ENCODE peak calls at places on chromosomes 11 and 22, in nine cellular contexts. U is GM23338, T is IMR-90, Y is HCT116, V is hepatocyte, F is neural progenitor cell, J is SK-N-SH, X is MM.1S, W is HepG2. R is an unnamed sample. For H4K20me1, the result is how much of the 10 kb centered on the place peaks cover.

GRCh38 chr11:96149743-96150555 is 193.0 kb downstream of the MAML2 start:
- DNase-seq in J (no peak), V (peak), X (no peak), W (peak), F (no peak), U (no peak), Y (no peak), T (peak), R (peak)

GRCh38 chr11:103079833-103080232 is 12.1 kb downstream of the DCUN1D5 start:
- DNase-seq in T (peak), Y (no peak), U (no peak), J (no peak), V (no peak), W (no peak), X (no peak), F (no peak), R (no peak)

GRCh38 chr11:45688472-45689033 is 23.1 kb upstream of the CHST1 start:
- DNase-seq in U (no peak), F (no peak), X (no peak), J (peak), V (no peak), Y (no peak), T (no peak), W (no peak), R (no peak)

GRCh38 chr22:42270178-42270511 is 308 bp downstream of the TCF20 start:
- DNase-seq in T (no peak), X (no peak), F (no peak), V (no peak), J (no peak), Y (peak), U (peak), W (no peak), R (peak)

GRCh38 chr11:126716456-126717083 is 284.0 kb downstream of the KIRREL3 start:
- DNase-seq in X (peak), J (peak), T (peak), Y (peak), U (peak), V (peak), W (peak), F (peak), R (no peak)

GRCh38 chr22:45450931-45451651 is 37.6 kb downstream of the RIBC2 start:
- DNase-seq in W (no peak), X (no peak), U (no peak), V (peak), T (peak), J (no peak), Y (no peak), F (no peak), R (no peak)

GRCh38 chr22:43886231-43886630 is 5.6 kb downstream of the PNPLA5 start:
- DNase-seq in W (no peak), T (no peak), F (no peak), V (no peak), J (no peak), Y (no peak), U (no peak), X (no peak), R (no peak)

GRCh38 chr11:16669799-16670415 is 68.5 kb upstream of the C11orf58 start:
- DNase-seq in U (peak), X (no peak), V (peak), W (peak), F (no peak), J (no peak), Y (peak), T (peak), R (peak)

GRCh38 chr11:134823970-134824369 is 411.9 kb upstream of the B3GAT1 start:
- DNase-seq in T (no peak), U (no peak), J (no peak), X (no peak), W (no peak), F (no peak), V (no peak), Y (no peak), R (no peak)

GRCh38 chr22:28015676-28016601 is 96.9 kb upstream of the PITPNB start:
- DNase-seq in Y (no peak), W (no peak), X (no peak), T (no peak), F (peak), V (no peak), U (no peak), J (peak), R (no peak)

GRCh38 chr11:130623909-130624668 is 175.6 kb downstream of the ADAMTS15 start:
- DNase-seq in V (peak), J (no peak), F (no peak), T (peak), Y (no peak), X (no peak), W (no peak), U (no peak), R (no peak)

GRCh38 chr11:128552783-128553661 is 34.3 kb downstream of the ETS1 start:
- DNase-seq in W (no peak), V (peak), U (no peak), Y (no peak), T (peak), X (no peak), J (no peak), F (peak), R (no peak)

GRCh38 chr11:44104472-44105294 is 9.2 kb downstream of the EXT2 start:
- DNase-seq in T (no peak), Y (no peak), X (no peak), F (no peak), V (no peak), J (no peak), U (peak), W (no peak), R (no peak)

GRCh38 chr11:65479184-65480145 is 19.4 kb upstream of the MALAT1 start:
- DNase-seq in F (peak), W (no peak), Y (no peak), X (no peak), U (peak), J (peak), V (peak), T (peak), R (no peak)

GRCh38 chr11:34331736-34332135 is 26.1 kb downstream of the ABTB2 start:
- DNase-seq in F (no peak), W (no peak), T (no peak), X (no peak), U (no peak), Y (no peak), V (peak), J (no peak), R (no peak)

GRCh38 chr11:62804310-62805043 is 763 bp downstream of the NXF1 start:
- DNase-seq in J (no peak), Y (no peak), V (peak), F (no peak), T (peak), X (peak), U (no peak), W (no peak), R (no peak)

GRCh38 chr11:120326845-120327281 is 1.8 kb downstream of the TLCD5 start:
- DNase-seq in X (peak), T (peak), F (no peak), V (peak), W (no peak), U (no peak), J (no peak), Y (no peak), R (no peak)

GRCh38 chr11:130145975-130146776 is 13.4 kb upstream of the ST14 start:
- DNase-seq in W (peak), F (no peak), J (no peak), Y (peak), U (peak), X (peak), T (no peak), V (peak), R (peak)

GRCh38 chr11:10483174-10483573 is 28.1 kb downstream of the AMPD3 start:
- DNase-seq in U (no peak), V (no peak), T (no peak), F (no peak), X (no peak), W (no peak), Y (no peak), J (no peak), R (no peak)

GRCh38 chr22:21445437-21446127 is 21.6 kb upstream of the TMEM191C start:
- DNase-seq in X (no peak), W (no peak), J (no peak), Y (no peak), V (no peak), T (no peak), U (no peak), F (no peak), R (no peak)

GRCh38 chr22:30763815-30764686 is 69.4 kb downstream of the OSBP2 start:
- DNase-seq in Y (peak), J (peak), U (peak), W (peak), F (peak), X (peak), T (peak), V (peak), R (peak)

GRCh38 chr11:131796541-131796940 is 426.1 kb downstream of the NTM start:
- DNase-seq in F (no peak), X (no peak), J (no peak), V (no peak), W (no peak), T (no peak), U (no peak), Y (no peak), R (no peak)

GRCh38 chr11:75146711-75147110 is 4.2 kb upstream of the SLCO2B1 start:
- DNase-seq in W (no peak), Y (no peak), V (no peak), T (no peak), U (no peak), X (no peak), F (no peak), J (no peak), R (no peak)

GRCh38 chr11:92642146-92642919 is 327.1 kb upstream of the MTNR1B start:
- DNase-seq in U (no peak), Y (no peak), T (no peak), X (no peak), V (no peak), F (no peak), J (no peak), W (no peak), R (no peak)

GRCh38 chr11:1749020-1749758 is 1.2 kb downstream of the IFITM10 start:
- DNase-seq in W (no peak), F (peak), V (peak), Y (no peak), U (peak), T (no peak), X (no peak), J (peak), R (no peak)

GRCh38 chr11:62726156-62727006 is 876 bp downstream of the HNRNPUL2 start:
- DNase-seq in J (no peak), W (no peak), U (no peak), Y (no peak), X (no peak), F (no peak), T (no peak), V (no peak), R (peak)

GRCh38 chr11:13487661-13488030 is 8.2 kb downstream of the PTH start:
- DNase-seq in W (peak), Y (peak), J (no peak), V (no peak), X (no peak), T (peak), F (peak), U (peak), R (no peak)
- TF ChIP-seq CTCF in W (peak), Y (peak), J (no peak), V (peak), X (peak), T (peak), F (peak), U (peak), R (peak)

DNA sequence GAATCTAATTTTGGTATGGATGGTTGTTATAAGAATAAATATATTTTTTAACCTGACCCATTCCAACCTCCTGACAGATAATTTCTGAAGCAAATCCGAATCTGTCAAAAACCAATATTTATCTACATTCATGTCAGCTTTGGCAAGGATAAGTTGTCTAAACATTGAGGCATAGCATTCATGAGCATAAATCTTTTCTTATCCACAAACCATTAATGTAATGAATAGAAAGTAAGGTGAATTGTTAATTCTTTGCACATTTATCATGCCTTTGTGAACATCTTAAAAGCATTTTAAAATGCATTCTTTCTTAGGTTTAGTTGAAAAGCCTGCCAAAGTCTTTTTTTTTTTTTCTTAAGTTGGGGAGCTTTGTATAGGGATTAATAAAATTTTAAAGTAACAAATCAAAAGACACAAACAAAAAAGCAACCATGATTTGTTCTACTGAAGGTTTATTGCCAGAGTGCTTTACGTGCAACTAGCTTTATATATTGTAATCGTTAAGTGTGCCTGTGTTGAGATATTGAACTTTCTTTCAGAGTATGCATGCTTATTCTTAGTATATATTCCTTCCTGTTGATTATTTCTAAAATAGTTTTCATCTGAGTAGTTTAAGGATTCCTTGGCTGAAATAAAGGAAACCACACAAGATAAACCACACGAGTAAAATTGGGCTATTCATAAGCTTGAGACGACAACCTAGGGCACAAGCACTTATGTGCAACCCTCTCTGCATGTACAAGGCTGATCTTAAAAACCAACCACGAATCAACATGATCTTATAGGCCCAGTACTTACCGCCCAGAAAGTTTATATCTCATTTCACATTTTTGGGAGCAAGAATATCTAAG is 1111.0 kb upstream of the CNTN5 start:
- DNase-seq in X (no peak), T (peak), V (no peak), F (no peak), J (no peak), U (no peak), Y (no peak), W (no peak), R (no peak)
- H4K20me1 ChIP-seq in X (under half), T (under half), V (under half), F (under half), J (under half), U (under half), Y (under half), W (under half), R (under half)

GRCh38 chr11:118893662-118894061 is 10.0 kb downstream of the CXCR5 start:
- DNase-seq in W (no peak), T (no peak), F (no peak), V (no peak), J (no peak), U (no peak), X (no peak), Y (no peak), R (no peak)
- H2AFZ ChIP-seq in W (no peak), T (peak), F (no peak), V (no peak), J (no peak), U (no peak), X (no peak), Y (no peak), R (no peak)

GRCh38 chr22:46905834-46906233 is 143.4 kb downstream of the TBC1D22A start:
- DNase-seq in J (no peak), F (no peak), X (no peak), W (no peak), U (no peak), V (no peak), T (no peak), Y (no peak), R (no peak)
- TF ChIP-seq CTCF in J (no peak), F (no peak), X (no peak), W (no peak), U (no peak), V (no peak), T (no peak), Y (no peak), R (no peak)

R was measured in PC-9.